ENCODE peak calls at places on chromosomes 16 and 17, in seven cellular contexts. D is SK-N-SH, X is K562, W is HCT116, B is GM12878, E is HepG2, V is H1. P is an unnamed sample.

GRCh38 chr17:63250830-63251229 is 195.3 kb downstream of the CYB561 start:
- DNase-seq in D (no peak), X (no peak), W (no peak), B (no peak), E (no peak), V (no peak), P (no peak)

GRCh38 chr17:44469676-44470075 is 33.5 kb downstream of the GPATCH8 start:
- DNase-seq in D (no peak), X (no peak), W (no peak), B (no peak), E (no peak), V (no peak), P (no peak)

GRCh38 chr17:67854378-67854777 is 29.1 kb downstream of the BPTF start:
- DNase-seq in D (no peak), X (no peak), W (no peak), B (no peak), E (no peak), V (no peak), P (no peak)

GRCh38 chr17:66255112-66255511 is 25.9 kb upstream of the APOH start:
- DNase-seq in D (peak; percentile 76), X (peak; percentile 60), W (peak; percentile 79), B (no peak), E (peak; percentile 87), V (no peak), P (peak; percentile 23)

GRCh38 chr16:78659668-78660217 is 560.3 kb downstream of the WWOX start:
- DNase-seq in D (no peak), X (no peak), W (no peak), B (no peak), E (no peak), V (no peak), P (no peak)

GRCh38 chr17:60358611-60359225 is 33.2 kb downstream of the USP32 start:
- DNase-seq in D (no peak), X (no peak), W (no peak), B (no peak), E (no peak), V (no peak), P (no peak)

GRCh38 chr16:70689970-70690905 is 4.4 kb upstream of the MTSS2 start:
- DNase-seq in D (no peak), X (no peak), W (no peak), B (no peak), E (no peak), V (no peak), P (no peak)

GRCh38 chr16:4052096-4052495 is 64.1 kb downstream of the ADCY9 start:
- DNase-seq in D (no peak), X (no peak), W (no peak), B (no peak), E (no peak), V (no peak), P (no peak)

GRCh38 chr17:72700226-72700625 is 392.3 kb downstream of the SLC39A11 start:
- DNase-seq in D (no peak), X (no peak), W (no peak), B (no peak), E (no peak), V (no peak), P (no peak)

GRCh38 chr17:69468211-69468610 is 53.7 kb downstream of the MAP2K6 start:
- DNase-seq in D (no peak), X (no peak), W (no peak), B (no peak), E (no peak), V (no peak), P (no peak)

GRCh38 chr16:68756250-68757051 is 19.4 kb downstream of the CDH1 start:
- DNase-seq in D (no peak), X (no peak), W (peak; percentile 98), B (peak; percentile 94), E (no peak), V (no peak), P (no peak)

GRCh38 chr17:68993112-68993511 is 37.9 kb upstream of the ABCA8 start:
- DNase-seq in D (no peak), X (no peak), W (no peak), B (no peak), E (no peak), V (no peak), P (no peak)

GRCh38 chr16:8070501-8070900 is 519.8 kb downstream of the TMEM114 start:
- DNase-seq in D (no peak), X (no peak), W (no peak), B (no peak), E (no peak), V (no peak), P (no peak)

GRCh38 chr16:21116148-21116693 is 34.4 kb downstream of the DNAH3 start:
- DNase-seq in D (no peak), X (peak; percentile 15), W (no peak), B (no peak), E (peak; percentile 52), V (no peak), P (no peak)

GRCh38 chr16:50195756-50196155 is 42.6 kb downstream of the TENT4B start:
- DNase-seq in D (no peak), X (no peak), W (no peak), B (no peak), E (no peak), V (no peak), P (no peak)

GRCh38 chr17:79618383-79619067 is 7.7 kb upstream of the RBFOX3 start:
- DNase-seq in D (peak; percentile 77), X (no peak), W (no peak), B (no peak), E (no peak), V (peak; percentile 36), P (no peak)

GRCh38 chr16:22664132-22664531 is 149.8 kb upstream of the HS3ST2 start:
- DNase-seq in D (no peak), X (no peak), W (no peak), B (no peak), E (no peak), V (no peak), P (no peak)

GRCh38 chr17:49730078-49730786 is 22.5 kb upstream of the SLC35B1 start:
- DNase-seq in D (no peak), X (no peak), W (no peak), B (no peak), E (no peak), V (no peak), P (no peak)

GRCh38 chr16:56686758-56687157 is 4.5 kb downstream of the MT1X start:
- DNase-seq in D (no peak), X (no peak), W (no peak), B (no peak), E (no peak), V (no peak), P (no peak)

GRCh38 chr16:561957-562938 is 2.1 kb downstream of the PRR35 start:
- DNase-seq in D (no peak), X (no peak), W (no peak), B (no peak), E (no peak), V (no peak), P (no peak)

DNA sequence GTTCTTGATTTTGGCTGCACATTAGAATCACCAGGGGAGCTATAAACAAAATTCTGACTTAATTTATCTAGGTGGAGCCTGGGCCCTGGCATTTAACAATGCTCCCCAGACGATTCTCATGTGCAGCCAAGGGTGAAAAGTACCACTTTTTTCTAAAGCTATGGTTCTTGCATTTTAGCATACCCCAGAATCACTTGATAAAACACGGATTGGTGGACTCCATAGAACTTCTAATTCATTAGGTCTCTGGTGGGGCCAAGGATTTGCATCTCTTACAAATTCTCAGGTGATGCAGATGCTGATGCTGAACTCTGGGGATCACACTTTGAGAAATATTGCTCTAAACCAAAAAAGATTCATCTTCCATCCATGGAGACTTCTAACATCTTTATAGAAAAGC is 74.5 kb downstream of the RPGRIP1L start:
- DNase-seq in D (no peak), X (no peak), W (no peak), B (no peak), E (no peak), V (no peak), P (no peak)
- TF ChIP-seq YY1 in D (no peak), X (no peak), W (no peak), B (no peak), E (no peak), V (no peak), P (no peak)

GRCh38 chr17:78140169-78141051 is 5.8 kb upstream of the C17orf99 start:
- DNase-seq in D (peak; percentile 96), X (peak; percentile 98), W (peak; percentile 100), B (peak; percentile 90), E (peak; percentile 96), V (peak; percentile 100), P (peak; percentile 91)
- H3K9ac ChIP-seq in D (no peak overlapping the region), X (peak overlapping the region; percentile 93), W (peak overlapping the region; percentile 62), B (no peak overlapping the region), E (peak overlapping the region; percentile 45), V (no peak overlapping the region), P (peak overlapping the region; percentile 76)

DNA sequence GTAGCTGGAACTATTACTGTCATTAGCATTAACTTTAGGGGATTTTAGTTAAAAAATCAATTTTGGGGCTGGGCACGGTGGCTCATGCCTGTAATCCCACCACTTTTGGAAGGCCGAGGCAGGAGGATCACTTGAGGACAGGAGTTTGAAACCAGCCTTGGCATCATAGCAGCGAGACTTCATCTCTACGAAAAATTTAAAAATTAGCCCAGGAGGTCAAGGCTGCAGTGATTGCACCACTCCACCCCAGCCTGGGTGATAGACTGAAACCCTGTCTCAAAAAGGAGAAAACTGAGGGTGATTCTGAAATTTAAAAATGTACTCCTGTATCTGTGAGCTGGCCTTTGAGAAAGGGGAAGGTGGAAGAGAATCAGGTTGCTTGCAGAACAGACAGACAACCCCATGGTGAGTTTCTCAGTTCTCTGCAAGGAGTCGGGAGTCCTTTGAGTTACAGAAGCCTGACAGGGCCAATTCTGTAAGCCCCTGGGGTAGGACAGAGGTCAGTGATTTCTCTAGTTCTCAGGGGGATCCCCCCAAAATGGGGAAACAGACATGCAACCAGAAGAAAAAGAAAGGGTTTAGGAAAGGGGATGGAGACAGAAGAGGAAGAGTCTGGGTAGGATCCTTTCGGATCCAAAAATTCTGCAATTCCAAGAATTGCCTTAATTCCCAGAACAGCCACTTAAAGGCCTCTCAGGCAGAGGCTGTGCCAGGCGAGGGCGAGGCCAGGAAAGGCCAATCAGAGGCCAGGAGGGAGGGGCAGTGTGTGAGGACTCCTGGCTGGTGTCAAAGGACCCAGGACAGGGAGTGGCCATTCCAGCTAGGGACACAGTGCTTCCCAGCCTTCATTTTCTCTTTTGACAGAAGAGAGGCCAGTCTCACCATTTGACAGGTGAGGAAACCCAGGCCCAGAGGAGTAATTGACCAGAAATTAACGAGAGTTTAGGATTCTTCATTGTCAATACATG is 6.7 kb downstream of the NUPR1 start:
- DNase-seq in D (no peak), X (no peak), W (peak; percentile 56), B (no peak), E (peak; percentile 84), V (peak; percentile 69), P (no peak)
- TF ChIP-seq YY1 in D (no peak), X (no peak), W (no peak), B (no peak), E (peak; percentile 37), V (no peak), P (no peak)

DNA sequence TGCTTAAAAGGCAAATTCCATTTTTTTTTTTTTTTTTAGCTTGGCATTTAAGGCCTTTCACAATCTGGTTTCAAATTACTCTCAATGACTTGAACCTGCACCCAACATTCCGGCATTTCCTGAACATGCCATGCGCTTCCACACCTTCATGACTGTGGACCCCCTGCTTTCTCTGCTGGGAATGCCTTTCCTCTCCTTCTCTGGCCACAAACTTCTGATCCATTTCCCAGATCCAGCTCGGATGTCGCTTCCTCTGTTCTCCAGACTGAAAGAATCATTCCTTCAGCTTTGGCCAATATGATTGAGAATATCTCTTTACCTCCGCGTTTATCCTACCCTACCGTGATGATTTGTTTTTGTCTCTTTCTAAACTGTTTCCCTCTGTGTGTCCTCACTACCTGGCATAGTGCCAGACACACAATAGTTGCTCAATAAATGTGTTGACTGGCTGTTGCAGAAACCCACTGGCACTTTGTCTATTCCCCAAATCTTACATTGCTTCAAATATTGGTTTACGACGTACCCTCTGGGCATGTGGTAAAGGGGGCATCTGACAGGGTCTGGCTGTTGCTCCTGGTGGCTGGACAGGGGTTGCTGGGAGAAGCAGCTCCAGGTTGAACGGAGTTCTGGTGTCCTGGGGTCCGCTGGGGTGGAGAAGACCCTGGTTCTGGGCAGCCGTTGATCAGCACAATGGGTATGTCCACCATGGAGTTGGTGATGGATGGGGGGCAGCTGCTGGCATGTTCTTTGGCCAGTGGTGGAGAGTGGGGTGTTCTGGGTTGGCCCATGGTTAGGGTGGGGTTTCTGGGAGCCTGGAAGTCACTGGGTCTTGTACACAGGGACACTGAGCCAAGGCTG is 14.7 kb downstream of the TNS4 start:
- DNase-seq in D (no peak), X (no peak), W (peak; percentile 37), B (no peak), E (no peak), V (no peak), P (no peak)
- H3K9ac ChIP-seq in D (peak overlapping the region; percentile 71), X (no peak overlapping the region), W (peak overlapping the region; percentile 43), B (no peak overlapping the region), E (no peak overlapping the region), V (no peak overlapping the region), P (no peak overlapping the region)